ENCODE peak calls at places on chromosomes 5 and 9, in four cellular contexts. B, E, H and F are unnamed samples.

GRCh38 chr5:111003623-111004022 is 67.9 kb upstream of the TSLP start:
- DNase-seq in H (no peak), B (no peak), E (no peak), F (no peak)

GRCh38 chr5:34524123-34524522 is 132.0 kb upstream of the RAI14 start:
- DNase-seq in B (no peak), E (no peak), H (peak; percentile 49), F (no peak)

GRCh38 chr5:154782326-154782725 is 27.1 kb downstream of the LARP1 start:
- DNase-seq in B (no peak), H (no peak), E (no peak), F (no peak)

GRCh38 chr9:23611874-23612273 is 214.2 kb downstream of the ELAVL2 start:
- DNase-seq in B (no peak), E (no peak), H (no peak), F (no peak)

GRCh38 chr9:34962530-34962929 is 4.4 kb downstream of the PHF24 start:
- DNase-seq in H (no peak), B (no peak), E (no peak), F (no peak)

GRCh38 chr9:131053896-131054295 is 42.4 kb upstream of the AIF1L start:
- DNase-seq in B (no peak), H (no peak), E (no peak), F (no peak)

GRCh38 chr9:79623799-79624721 is 52.3 kb downstream of the TLE4 start:
- DNase-seq in E (no peak), H (no peak), B (no peak), F (no peak)

GRCh38 chr5:1130218-1130946 is 18.5 kb upstream of the SLC12A7 start:
- DNase-seq in H (no peak), E (no peak), B (peak; percentile 93), F (no peak)

GRCh38 chr9:76703270-76703669 is 61.0 kb upstream of the PCA3 start:
- DNase-seq in H (no peak), E (no peak), B (no peak), F (no peak)

GRCh38 chr5:5331838-5332237 is 90.6 kb upstream of the ICE1 start:
- DNase-seq in E (no peak), H (no peak), B (no peak), F (no peak)

GRCh38 chr5:146731909-146732659 is 146.5 kb downstream of the PPP2R2B start:
- DNase-seq in B (no peak), H (peak; percentile 91), E (no peak), F (no peak)

GRCh38 chr5:124343021-124343420 is 403.4 kb downstream of the ZNF608 start:
- DNase-seq in B (no peak), H (no peak), E (no peak), F (no peak)

GRCh38 chr5:91384671-91385430 is 1.7 kb upstream of the ARRDC3 start:
- DNase-seq in E (no peak), B (no peak), H (peak; percentile 83), F (no peak)

GRCh38 chr5:80246995-80247729 is 8.7 kb downstream of the SERINC5 start:
- DNase-seq in E (peak; percentile 50), B (no peak), H (peak; percentile 88), F (no peak)

GRCh38 chr5:14665949-14666741 is 1.6 kb downstream of the OTULIN start:
- DNase-seq in B (no peak), H (no peak), E (no peak), F (peak; percentile 34)